ENCODE peak calls at places on chromosomes 5 and 9, in eight cellular contexts. V, N, G, Y, L, D, Z and K are unnamed samples.

GRCh38 chr9:89687216-89687615 is 82.4 kb downstream of the GADD45G start:
- DNase-seq in V (no peak), N (no peak), G (no peak), Y (no peak), L (no peak), D (no peak), Z (no peak), K (no peak)

GRCh38 chr9:116358251-116358650 is 204.7 kb downstream of the PAPPA start:
- DNase-seq in V (no peak), N (no peak), G (no peak), Y (no peak), L (no peak), D (no peak), Z (no peak), K (no peak)

GRCh38 chr5:51573835-51574234 is 190.6 kb downstream of the ISL1 start:
- DNase-seq in V (no peak), N (no peak), G (no peak), Y (no peak), L (no peak), D (no peak), Z (no peak), K (no peak)

GRCh38 chr9:70407081-70407503 is 7.4 kb downstream of the KLF9 start:
- DNase-seq in V (peak), N (no peak), G (no peak), Y (no peak), L (no peak), D (no peak), Z (no peak), K (no peak)

GRCh38 chr5:9895305-9895650 is 265.1 kb upstream of the TAS2R1 start:
- DNase-seq in V (no peak), N (no peak), G (no peak), Y (no peak), L (no peak), D (no peak), Z (no peak), K (no peak)

GRCh38 chr5:142070734-142071133 is 37.8 kb upstream of the NDFIP1 start:
- DNase-seq in V (no peak), N (no peak), G (no peak), Y (no peak), L (no peak), D (no peak), Z (no peak), K (no peak)

GRCh38 chr5:9626955-9627354 is 3.2 kb downstream of the TAS2R1 start:
- DNase-seq in V (no peak), N (no peak), G (no peak), Y (no peak), L (no peak), D (no peak), Z (no peak), K (no peak)

GRCh38 chr5:179139111-179139935 is 79.2 kb downstream of the ZNF354C start:
- DNase-seq in V (no peak), N (no peak), G (no peak), Y (no peak), L (no peak), D (no peak), Z (no peak), K (no peak)

GRCh38 chr5:151155149-151155776 is 2.3 kb downstream of the ANXA6 start:
- DNase-seq in V (no peak), N (peak), G (no peak), Y (no peak), L (no peak), D (no peak), Z (peak), K (no peak)

GRCh38 chr5:84830265-84830664 is 445.6 kb upstream of the EDIL3 start:
- DNase-seq in V (no peak), N (no peak), G (no peak), Y (no peak), L (no peak), D (no peak), Z (no peak), K (no peak)

GRCh38 chr9:129929467-129930125 is 94.3 kb downstream of the USP20 start:
- DNase-seq in V (no peak), N (no peak), G (no peak), Y (no peak), L (no peak), D (no peak), Z (no peak), K (no peak)

GRCh38 chr5:23742701-23743100 is 235.3 kb downstream of the PRDM9 start:
- DNase-seq in V (no peak), N (no peak), G (no peak), Y (no peak), L (no peak), D (no peak), Z (no peak), K (no peak)

GRCh38 chr5:62791059-62791458 is 212.4 kb downstream of the LRRC70 start:
- DNase-seq in V (no peak), N (no peak), G (no peak), Y (no peak), L (no peak), D (no peak), Z (no peak), K (no peak)

GRCh38 chr9:93978498-93978897 is 23.3 kb upstream of the BARX1 start:
- DNase-seq in V (no peak), N (no peak), G (no peak), Y (no peak), L (no peak), D (no peak), Z (no peak), K (no peak)

GRCh38 chr9:90100014-90100413 is 495.2 kb downstream of the GADD45G start:
- DNase-seq in V (no peak), N (no peak), G (no peak), Y (no peak), L (no peak), D (no peak), Z (no peak), K (no peak)

GRCh38 chr9:87883990-87884389 is 1.3 kb downstream of the SPATA31E1 start:
- DNase-seq in V (no peak), N (no peak), G (no peak), Y (peak), L (no peak), D (no peak), Z (no peak), K (no peak)

GRCh38 chr5:14366763-14367162 is 214.8 kb upstream of the OTULINL start:
- DNase-seq in V (no peak), N (no peak), G (no peak), Y (no peak), L (no peak), D (no peak), Z (no peak), K (no peak)

GRCh38 chr9:81871695-81872094 is 56.5 kb upstream of the SPATA31D4 start:
- DNase-seq in V (peak), N (no peak), G (no peak), Y (no peak), L (no peak), D (no peak), Z (no peak), K (no peak)